ENCODE peak calls at places on chromosomes 6 and 20, in six cellular contexts. E, A, J, Q, Z and B are unnamed samples.
A peak's percentile ranks its signal among the peaks of the same experiment; 100 is the strongest.

GRCh38 chr6:14633453-14633852 is 515.9 kb downstream of the CD83 start:
- DNase-seq in Z (no peak), J (no peak), E (no peak), A (no peak), Q (no peak), B (no peak)

GRCh38 chr20:49029203-49029602 is 16.9 kb upstream of the CSE1L start:
- DNase-seq in J (no peak), Q (no peak), Z (no peak), E (no peak), A (no peak), B (no peak)

GRCh38 chr20:61985096-61985495 is 80.6 kb downstream of the TAF4 start:
- DNase-seq in E (no peak), J (no peak), Q (no peak), Z (no peak), A (no peak), B (no peak)

GRCh38 chr6:148493374-148493773 is 150.7 kb downstream of the SASH1 start:
- DNase-seq in Z (no peak), A (no peak), Q (no peak), J (no peak), E (no peak), B (no peak)

GRCh38 chr6:134482585-134483346 is 164.9 kb upstream of the SGK1 start:
- DNase-seq in A (no peak), Z (peak; percentile 81), E (no peak), Q (peak; percentile 49), J (no peak), B (no peak)

GRCh38 chr20:23680151-23680550 is 8.7 kb downstream of the CST4 start:
- DNase-seq in Z (peak; percentile 81), A (no peak), Q (no peak), E (no peak), J (no peak), B (peak; percentile 28)

GRCh38 chr6:16371401-16371800 is 133.0 kb downstream of the GMPR start:
- DNase-seq in Z (no peak), J (no peak), E (no peak), A (no peak), Q (no peak), B (no peak)

GRCh38 chr6:139732451-139732850 is 358.0 kb upstream of the CITED2 start:
- DNase-seq in A (peak; percentile 73), Z (no peak), J (no peak), E (no peak), Q (peak; percentile 27), B (no peak)

GRCh38 chr20:32252189-32252588 is 25.3 kb upstream of the KIF3B start:
- DNase-seq in J (peak; percentile 67), Q (no peak), E (no peak), A (no peak), Z (no peak), B (no peak)

GRCh38 chr6:129251669-129252376 is 368.9 kb downstream of the LAMA2 start:
- DNase-seq in A (no peak), Q (no peak), J (peak; percentile 9), Z (no peak), E (no peak), B (no peak)

GRCh38 chr20:44494681-44495080 is 19.0 kb downstream of the TTPAL start:
- DNase-seq in J (no peak), A (no peak), Z (no peak), E (no peak), Q (no peak), B (no peak)

GRCh38 chr20:44494266-44494665 is 18.6 kb downstream of the TTPAL start:
- DNase-seq in Z (no peak), J (no peak), A (no peak), E (no peak), Q (no peak), B (no peak)

GRCh38 chr20:44496976-44497375 is 21.3 kb downstream of the TTPAL start:
- DNase-seq in A (peak; percentile 35), Z (no peak), Q (no peak), J (no peak), E (no peak), B (no peak)

GRCh38 chr20:44495257-44495656 is 19.6 kb downstream of the TTPAL start:
- DNase-seq in A (no peak), E (no peak), Q (no peak), J (no peak), Z (no peak), B (no peak)

GRCh38 chr20:44495802-44496481 is 20.3 kb downstream of the TTPAL start:
- DNase-seq in E (no peak), A (peak; percentile 28), Q (no peak), Z (no peak), J (no peak), B (no peak)
- H3K4me1 ChIP-seq in E (peaks cover 56% of the 10 kb centered on the region), A (no peaks in the 10 kb centered on the region), Q (peaks cover 41% of the 10 kb centered on the region), Z (peaks cover 4% of the 10 kb centered on the region), J (peaks cover 8% of the 10 kb centered on the region), B (peaks cover 1% of the 10 kb centered on the region)

GRCh38 chr6:240151-240550 is 52.1 kb upstream of the DUSP22 start:
- DNase-seq in Z (no peak), Q (no peak), J (no peak), A (no peak), E (no peak), B (no peak)
- H3K27ac ChIP-seq in Z (no peak overlapping the region), Q (no peak overlapping the region), J (no peak overlapping the region), A (no peak overlapping the region), E (no peak overlapping the region), B (no peak overlapping the region)

DNA sequence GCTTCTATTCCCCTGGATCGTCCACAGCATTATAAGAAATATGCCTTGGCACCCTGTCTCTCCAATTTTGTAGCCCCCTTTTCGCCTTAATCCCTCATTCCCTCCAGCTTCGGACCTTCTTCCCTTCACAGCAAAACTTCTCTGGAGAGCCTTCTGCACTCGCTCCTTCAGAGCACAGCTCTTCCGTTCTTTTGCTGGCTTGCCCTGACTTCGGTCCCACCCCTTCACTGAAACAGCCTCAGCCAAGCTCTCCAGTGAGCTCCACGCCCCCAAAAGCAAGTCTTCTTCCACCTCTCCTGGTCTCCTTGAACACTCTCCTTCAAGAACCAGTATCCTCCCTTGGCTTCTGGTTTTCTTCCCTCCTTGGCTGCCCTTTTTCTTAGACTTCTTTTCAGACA is 134.7 kb upstream of the RNF24 start:
- DNase-seq in E (no peak), A (peak; percentile 63), Z (peak; percentile 57), Q (no peak), J (no peak), B (no peak)
- H3K4me3 ChIP-seq in E (peak overlapping the region; percentile 74), A (peak overlapping the region; percentile 77), Z (peak overlapping the region; percentile 97), Q (peak overlapping the region; percentile 82), J (no peak overlapping the region), B (no peak overlapping the region)

GRCh38 chr20:1810926-1811620 is 84.1 kb upstream of the SIRPA start:
- DNase-seq in E (no peak), Z (peak; percentile 62), J (no peak), Q (no peak), A (no peak), B (no peak)
- H3K4me1 ChIP-seq in E (peaks cover 55% of the 10 kb centered on the region), Z (peaks cover 21% of the 10 kb centered on the region), J (no peaks in the 10 kb centered on the region), Q (peaks cover 30% of the 10 kb centered on the region), A (no peaks in the 10 kb centered on the region), B (peaks cover 2% of the 10 kb centered on the region)

DNA sequence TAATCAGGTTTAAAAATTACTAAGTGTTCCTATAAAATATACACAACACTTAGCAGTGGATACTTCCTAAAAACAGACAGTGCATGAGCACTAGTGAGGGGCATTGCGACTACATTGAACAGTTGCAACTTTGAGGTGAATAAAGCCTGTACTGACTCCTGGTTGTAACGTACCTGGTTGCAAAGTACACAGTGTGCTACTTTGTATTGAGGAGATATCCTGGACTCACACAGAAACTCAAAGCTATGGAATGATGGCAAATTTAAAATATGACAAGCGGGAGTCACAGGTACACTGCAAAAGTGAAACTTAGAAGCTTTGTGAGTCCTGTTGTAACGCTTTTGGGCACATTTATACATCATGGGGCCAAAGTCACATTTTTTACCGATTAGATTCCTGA is 55.6 kb upstream of the HLA-A start:
- DNase-seq in Z (no peak), E (no peak), J (no peak), Q (no peak), A (no peak), B (no peak)
- H3K27ac ChIP-seq in Z (no peak overlapping the region), E (no peak overlapping the region), J (no peak overlapping the region), Q (peak overlapping the region; percentile 71), A (peak overlapping the region; percentile 91), B (no peak overlapping the region)

DNA sequence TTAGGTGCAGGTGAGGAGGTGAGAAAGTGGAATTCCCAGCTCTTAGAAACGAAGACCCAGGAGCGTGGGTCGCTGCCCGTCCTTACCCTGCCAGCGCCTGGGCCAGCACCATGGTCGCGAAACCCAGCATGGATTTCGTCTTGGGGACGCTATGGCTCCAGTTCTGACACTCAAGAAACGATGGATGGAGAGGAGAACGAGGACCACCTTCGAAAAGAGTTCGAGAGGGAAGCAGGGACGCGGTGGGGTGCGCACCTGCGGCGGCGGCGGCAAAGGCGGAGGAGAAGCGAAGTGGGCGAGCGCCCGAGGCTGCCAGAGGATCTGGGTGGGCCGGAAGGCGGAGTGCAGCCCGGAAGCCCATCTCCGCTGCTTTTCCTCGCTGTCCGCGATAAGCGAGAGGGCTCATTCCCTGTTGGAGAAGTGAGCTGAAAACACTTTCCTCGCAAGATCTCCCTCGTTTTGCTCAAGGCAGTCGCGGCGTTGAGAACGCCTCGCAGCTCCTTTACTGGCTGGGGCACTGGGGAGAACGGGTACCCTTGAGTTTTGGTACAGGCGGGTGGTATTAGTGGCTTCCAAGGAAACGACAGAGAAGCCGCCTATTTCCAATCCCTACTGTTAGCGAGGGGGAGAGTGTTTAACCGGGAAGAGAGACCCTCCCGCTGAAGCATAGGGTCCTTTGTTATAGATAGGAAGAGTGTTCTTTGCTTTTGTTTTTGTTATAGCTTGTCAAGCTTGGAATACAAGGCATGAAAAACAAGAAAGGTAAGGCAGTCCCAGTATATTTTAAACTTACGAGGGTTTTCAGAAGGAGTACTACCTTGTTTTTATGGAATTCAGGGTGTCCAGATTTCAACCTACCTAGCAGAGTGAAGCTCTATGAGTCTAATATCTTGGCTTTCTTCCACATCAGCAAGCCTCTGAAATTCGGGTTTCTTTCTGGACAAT is 109.5 kb downstream of the TRIM27 start:
- DNase-seq in A (no peak), Z (no peak), J (no peak), E (no peak), Q (no peak), B (no peak)
- H3K4me3 ChIP-seq in A (no peak overlapping the region), Z (no peak overlapping the region), J (no peak overlapping the region), E (no peak overlapping the region), Q (no peak overlapping the region), B (no peak overlapping the region)

GRCh38 chr6:150697515-150697914 is 97.8 kb downstream of the PLEKHG1 start:
- DNase-seq in A (no peak), J (no peak), E (no peak), Z (peak; percentile 56), Q (peak; percentile 41), B (no peak)
- H3K4me1 ChIP-seq in A (no peaks in the 10 kb centered on the region), J (no peaks in the 10 kb centered on the region), E (peaks cover 4% of the 10 kb centered on the region), Z (no peaks in the 10 kb centered on the region), Q (no peaks in the 10 kb centered on the region), B (peaks cover 2% of the 10 kb centered on the region)